ENCODE peak calls at places on chromosomes 4 and X, in eight cellular contexts. C, K, X, E, W, A, S and Q are unnamed samples.

GRCh38 chr4:172995704-172996103 is 172.9 kb upstream of the GALNT7 start:
- DNase-seq in W (no peak), X (no peak), K (no peak), C (no peak), A (no peak), E (no peak), S (no peak), Q (no peak)

GRCh38 chrX:71454222-71454621 is 78.7 kb upstream of the OGT start:
- DNase-seq in W (peak; percentile 11), K (no peak), C (no peak), E (no peak), A (no peak), S (no peak), X (no peak), Q (no peak)

GRCh38 chrX:40908857-40909475 is 173.6 kb upstream of the MED14 start:
- DNase-seq in W (peak; percentile 88), K (no peak), S (no peak), E (no peak), X (no peak), A (no peak), C (peak; percentile 80), Q (no peak)

GRCh38 chr4:179867300-179867878 is 2375.8 kb upstream of the TENM3 start:
- DNase-seq in K (no peak), E (no peak), C (peak; percentile 22), W (peak; percentile 39), A (peak; percentile 19), X (no peak), S (peak; percentile 75), Q (no peak)

GRCh38 chrX:46653482-46653881 is 79.9 kb downstream of the CHST7 start:
- DNase-seq in W (no peak), C (no peak), E (no peak), S (no peak), A (no peak), X (no peak), K (no peak), Q (no peak)

GRCh38 chr4:184163813-184164212 is 53.9 kb downstream of the ENPP6 start:
- DNase-seq in X (no peak), S (peak; percentile 36), E (no peak), A (no peak), K (no peak), C (peak; percentile 23), W (peak; percentile 6), Q (no peak)

GRCh38 chr4:173934201-173934600 is 349.3 kb downstream of the FBXO8 start:
- DNase-seq in W (peak; percentile 9), E (no peak), S (no peak), X (no peak), C (no peak), K (no peak), A (no peak), Q (no peak)

GRCh38 chr4:185836268-185837084 is 24.5 kb upstream of the SORBS2 start:
- DNase-seq in S (no peak), W (no peak), C (no peak), A (no peak), X (no peak), E (no peak), K (no peak), Q (no peak)

GRCh38 chrX:74923942-74924448 is 1.3 kb downstream of the NEXMIF start:
- DNase-seq in E (no peak), C (no peak), X (no peak), K (no peak), S (peak; percentile 16), A (no peak), W (no peak), Q (peak; percentile 4)

GRCh38 chr4:150205016-150205415 is 126.8 kb downstream of the DCLK2 start:
- DNase-seq in W (no peak), K (no peak), X (no peak), E (no peak), A (no peak), C (no peak), S (no peak), Q (no peak)

GRCh38 chr4:152515678-152516077 is 20.2 kb downstream of the FBXW7 start:
- DNase-seq in S (no peak), A (no peak), C (peak; percentile 60), K (no peak), X (no peak), E (peak; percentile 28), W (peak; percentile 63), Q (no peak)

GRCh38 chr4:156103306-156103705 is 149.6 kb upstream of the CTSO start:
- DNase-seq in X (no peak), A (no peak), S (no peak), E (no peak), K (no peak), W (no peak), C (no peak), Q (no peak)

GRCh38 chrX:118579417-118579816 is 83.8 kb downstream of the DOCK11 start:
- DNase-seq in W (no peak), A (no peak), C (no peak), X (no peak), K (no peak), E (no peak), S (no peak), Q (no peak)

GRCh38 chr4:3340703-3341088 is 47.9 kb downstream of the RGS12 start:
- DNase-seq in X (no peak), S (no peak), W (no peak), K (no peak), A (peak; percentile 68), E (no peak), C (no peak), Q (no peak)

GRCh38 chr4:43330288-43330687 is 437.8 kb downstream of the GRXCR1 start:
- DNase-seq in E (peak; percentile 10), A (no peak), X (no peak), W (no peak), C (peak; percentile 40), K (no peak), S (no peak), Q (no peak)

GRCh38 chrX:150765782-150766350 is 72.7 kb downstream of the MTMR1 start:
- DNase-seq in A (no peak), E (no peak), X (no peak), W (no peak), C (no peak), K (no peak), S (no peak), Q (no peak)

GRCh38 chrX:15301924-15302323 is 13.5 kb downstream of the ASB11 start:
- DNase-seq in K (no peak), A (no peak), X (no peak), W (peak; percentile 45), C (no peak), E (no peak), S (peak; percentile 18), Q (no peak)

GRCh38 chrX:23637187-23637586 is 30.1 kb upstream of the PRDX4 start:
- DNase-seq in A (no peak), E (no peak), W (no peak), S (no peak), X (no peak), K (no peak), C (no peak), Q (no peak)

GRCh38 chr4:6562931-6563901 is 11.8 kb upstream of the MAN2B2 start:
- DNase-seq in C (peak; percentile 11), W (peak; percentile 52), K (no peak), A (no peak), E (no peak), S (no peak), X (no peak), Q (no peak)

GRCh38 chr4:40121515-40121914 is 64.9 kb downstream of the N4BP2 start:
- DNase-seq in X (no peak), E (peak; percentile 30), W (peak; percentile 85), C (peak; percentile 79), S (peak; percentile 30), K (no peak), A (no peak), Q (no peak)

GRCh38 chr4:121950680-121951569 is 935 bp downstream of the TRPC3 start:
- DNase-seq in S (peak; percentile 15), A (no peak), C (peak; percentile 16), X (no peak), W (peak; percentile 43), E (no peak), K (peak; percentile 19), Q (peak; percentile 43)

GRCh38 chr4:6750302-6751221 is 32.0 kb upstream of the KIAA0232 start:
- DNase-seq in C (no peak), K (no peak), A (peak; percentile 88), E (no peak), S (no peak), X (no peak), W (no peak), Q (no peak)

GRCh38 chr4:169723207-169723606 is 34.5 kb downstream of the HPF1 start:
- DNase-seq in K (no peak), W (peak; percentile 1), A (no peak), X (no peak), S (no peak), C (no peak), E (no peak), Q (peak; percentile 3)

GRCh38 chrX:49029876-49030275 is 13.3 kb downstream of the TFE3 start:
- DNase-seq in E (no peak), X (no peak), S (no peak), A (no peak), W (peak; percentile 15), C (no peak), K (no peak), Q (no peak)

GRCh38 chrX:99301990-99302389 is 1108.1 kb downstream of the PCDH19 start:
- DNase-seq in X (no peak), K (no peak), W (no peak), S (peak; percentile 4), C (no peak), E (no peak), A (no peak), Q (no peak)

GRCh38 chrX:85326234-85327059 is 53.0 kb downstream of the POF1B start:
- DNase-seq in A (no peak), K (no peak), E (no peak), S (no peak), C (no peak), W (no peak), X (no peak), Q (no peak)

GRCh38 chrX:101999644-102000539 is 68.1 kb upstream of the ZMAT1 start:
- DNase-seq in E (no peak), C (no peak), W (peak; percentile 12), A (no peak), K (no peak), X (no peak), S (no peak), Q (no peak)

GRCh38 chrX:130669233-130669632 is 233.8 kb downstream of the ENOX2 start:
- DNase-seq in W (peak; percentile 67), K (no peak), X (no peak), C (peak; percentile 57), A (no peak), E (no peak), S (no peak), Q (no peak)

GRCh38 chr4:113781439-113782040 is 20.0 kb upstream of the CAMK2D start:
- DNase-seq in E (no peak), A (no peak), S (peak; percentile 61), W (peak; percentile 35), K (no peak), X (peak; percentile 1), C (peak; percentile 63), Q (peak; percentile 24)

GRCh38 chrX:136477026-136477425 is 10.7 kb upstream of the BRS3 start:
- DNase-seq in E (no peak), W (peak; percentile 38), A (no peak), K (no peak), C (no peak), X (no peak), S (no peak), Q (no peak)

GRCh38 chr4:175034986-175035705 is 117.0 kb downstream of the ADAM29 start:
- DNase-seq in W (peak; percentile 57), C (peak; percentile 17), S (no peak), X (no peak), K (no peak), E (no peak), A (no peak), Q (no peak)

GRCh38 chr4:166312166-166312565 is 439.1 kb downstream of the TLL1 start:
- DNase-seq in E (no peak), C (peak; percentile 17), X (no peak), S (no peak), K (no peak), A (no peak), W (peak; percentile 51), Q (no peak)

GRCh38 chrX:154712781-154713391 is 38.0 kb downstream of the GAB3 start:
- DNase-seq in K (peak; percentile 58), W (peak; percentile 94), A (no peak), C (peak; percentile 71), E (no peak), X (no peak), S (peak; percentile 85), Q (peak; percentile 10)

GRCh38 chr4:74996996-74997395 is 64.1 kb downstream of the PARM1 start:
- DNase-seq in W (no peak), C (no peak), S (no peak), A (no peak), X (no peak), K (no peak), E (no peak), Q (no peak)